ENCODE peak calls at places on chromosomes 7 and 10, in eight cellular contexts. G is lower lobe of right lung; I is PC-3; X is neuronal stem cell; T is transverse colon; H is CD4-positive, CD25-positive, alpha-beta regulatory T cell; S is body of pancreas; J is breast epithelium. N is an unnamed sample. For H3K4me1, the result is how much of the 10 kb centered on the place peaks cover.

GRCh38 chr7:45897042-45897690 is 8.9 kb downstream of the IGFBP1 start:
- DNase-seq in S (no peak), H (no peak), X (no peak), G (no peak), J (no peak), T (no peak), I (peak), N (no peak)

GRCh38 chr10:113499066-113499465 is 53.8 kb upstream of the HABP2 start:
- DNase-seq in S (no peak), H (no peak), J (no peak), T (no peak), G (peak), X (no peak), I (peak), N (no peak)

GRCh38 chr7:33774762-33775523 is 130.4 kb upstream of the BMPER start:
- DNase-seq in T (peak), G (no peak), X (no peak), J (no peak), I (peak), S (peak), H (no peak), N (peak)

GRCh38 chr7:85773116-85773783 is 586.4 kb upstream of the SEMA3D start:
- DNase-seq in S (no peak), I (no peak), J (no peak), H (no peak), X (no peak), G (no peak), T (no peak), N (no peak)

GRCh38 chr10:97149065-97149680 is 36.6 kb downstream of the SLIT1 start:
- DNase-seq in J (no peak), H (no peak), X (no peak), I (no peak), G (no peak), T (no peak), S (no peak), N (no peak)

GRCh38 chr10:27635290-27635689 is 110.3 kb downstream of the MKX start:
- DNase-seq in X (no peak), J (no peak), G (no peak), I (no peak), S (no peak), T (no peak), H (no peak), N (no peak)

GRCh38 chr7:155951554-155952158 is 139.4 kb upstream of the SHH start:
- DNase-seq in T (peak), J (no peak), G (no peak), S (peak), H (no peak), X (no peak), I (peak), N (no peak)

GRCh38 chr10:76082956-76083355 is 651.5 kb downstream of the LRMDA start:
- DNase-seq in S (no peak), H (no peak), J (no peak), X (peak), G (no peak), T (peak), I (peak), N (no peak)

GRCh38 chr7:14734839-14735321 is 167.7 kb downstream of the DGKB start:
- DNase-seq in S (peak), J (no peak), G (no peak), T (no peak), I (peak), H (no peak), X (peak), N (no peak)

GRCh38 chr10:96299383-96299782 is 4.9 kb upstream of the DNTT start:
- DNase-seq in I (no peak), H (peak), X (no peak), J (no peak), T (no peak), G (no peak), S (peak), N (no peak)

GRCh38 chr10:90051053-90051452 is 349.7 kb downstream of the KIF20B start:
- DNase-seq in S (no peak), H (no peak), G (no peak), T (no peak), X (no peak), J (no peak), I (no peak), N (no peak)

GRCh38 chr10:36451391-36451790 is 674.0 kb upstream of the ANKRD30A start:
- DNase-seq in J (no peak), I (no peak), X (no peak), T (no peak), G (no peak), S (no peak), H (no peak), N (no peak)

GRCh38 chr10:36448760-36449681 is 676.4 kb upstream of the ANKRD30A start:
- DNase-seq in I (no peak), X (peak), J (no peak), T (no peak), H (no peak), S (no peak), G (no peak), N (no peak)

GRCh38 chr10:36450385-36450784 is 675.0 kb upstream of the ANKRD30A start:
- DNase-seq in G (no peak), J (no peak), I (no peak), S (no peak), T (no peak), H (no peak), X (no peak), N (no peak)

GRCh38 chr10:36443233-36443632 is 682.2 kb upstream of the ANKRD30A start:
- DNase-seq in H (no peak), X (no peak), S (no peak), J (no peak), G (no peak), T (no peak), I (peak), N (no peak)

GRCh38 chr10:36446873-36447272 is 678.5 kb upstream of the ANKRD30A start:
- DNase-seq in S (peak), I (no peak), G (no peak), H (no peak), X (no peak), T (no peak), J (no peak), N (peak)
- H3K27ac ChIP-seq in S (no peak), I (no peak), G (no peak), H (no peak), X (no peak), T (peak), J (no peak), N (no peak)

GRCh38 chr10:124693396-124693795 is 50.8 kb downstream of the FAM53B start:
- DNase-seq in J (no peak), H (no peak), X (no peak), I (no peak), G (no peak), T (no peak), S (no peak), N (no peak)

GRCh38 chr10:124693801-124694416 is 50.3 kb downstream of the FAM53B start:
- DNase-seq in I (no peak), X (no peak), H (no peak), T (no peak), S (peak), G (no peak), J (no peak), N (no peak)

GRCh38 chr10:124696446-124697392 is 47.5 kb downstream of the FAM53B start:
- DNase-seq in T (no peak), S (no peak), H (peak), G (no peak), X (no peak), I (no peak), J (no peak), N (no peak)

GRCh38 chr10:124695259-124695658 is 48.9 kb downstream of the FAM53B start:
- DNase-seq in J (no peak), T (no peak), I (no peak), H (no peak), S (no peak), G (no peak), X (no peak), N (no peak)

DNA sequence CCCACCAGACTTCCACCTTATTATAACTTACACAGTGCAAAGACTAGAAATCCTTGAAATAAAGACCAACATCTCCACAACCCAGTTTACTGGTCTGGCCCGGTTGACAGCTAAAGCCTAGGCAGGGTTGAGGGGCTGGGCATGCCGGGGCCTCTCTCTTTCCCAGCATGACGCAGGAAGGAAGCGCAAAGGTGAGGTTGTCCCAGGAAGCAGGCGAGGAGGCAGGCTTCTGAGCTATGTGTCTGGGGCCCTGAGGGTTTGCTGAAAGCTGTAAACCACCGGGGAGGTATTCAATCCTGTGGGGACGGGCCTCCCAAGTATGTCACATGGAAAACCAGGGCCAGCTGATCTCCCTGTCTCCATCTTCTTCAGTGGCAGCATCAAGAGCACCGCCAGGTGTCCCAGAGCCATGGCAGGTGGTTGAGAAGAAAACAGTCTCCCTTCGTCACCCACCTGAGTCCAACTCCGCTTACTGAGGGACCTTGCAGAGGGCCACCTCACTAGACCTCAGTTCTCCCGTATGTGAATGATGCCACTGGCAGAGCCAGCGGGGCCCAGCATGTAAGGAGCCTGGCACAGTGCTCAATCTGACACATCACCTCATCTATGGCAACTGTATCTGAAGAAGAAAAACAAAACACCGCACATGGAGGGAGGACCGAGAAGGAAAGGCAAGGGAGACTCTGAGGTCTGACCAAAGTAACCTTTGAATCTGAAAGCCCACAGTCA is 49.5 kb downstream of the FAM53B start:
- DNase-seq in G (no peak), S (no peak), X (no peak), T (no peak), H (no peak), J (no peak), I (no peak), N (no peak)
- H3K4me1 ChIP-seq in G (half or more), S (under half), X (under half), T (under half), H (half or more), J (under half), I (under half), N (under half)

GRCh38 chr10:117178190-117178589 is 19.1 kb upstream of the KCNK18 start:
- DNase-seq in T (no peak), G (no peak), I (no peak), X (no peak), H (no peak), J (no peak), S (no peak), N (no peak)
- H3K27ac ChIP-seq in T (no peak), G (no peak), I (no peak), X (no peak), H (no peak), J (no peak), S (no peak), N (no peak)

GRCh38 chr7:28160551-28160991 is 20.0 kb downstream of the JAZF1 start:
- DNase-seq in T (no peak), X (no peak), H (no peak), G (no peak), S (no peak), J (no peak), I (no peak), N (no peak)

GRCh38 chr7:28157826-28158416 is 22.7 kb downstream of the JAZF1 start:
- DNase-seq in S (no peak), J (no peak), I (no peak), X (no peak), G (no peak), T (no peak), H (no peak), N (no peak)

GRCh38 chr7:28163955-28164354 is 16.6 kb downstream of the JAZF1 start:
- DNase-seq in G (no peak), T (no peak), S (no peak), X (no peak), I (no peak), J (no peak), H (no peak), N (no peak)

GRCh38 chr7:28165221-28165807 is 15.3 kb downstream of the JAZF1 start:
- DNase-seq in I (no peak), X (no peak), G (no peak), T (no peak), J (no peak), H (no peak), S (no peak), N (no peak)

DNA sequence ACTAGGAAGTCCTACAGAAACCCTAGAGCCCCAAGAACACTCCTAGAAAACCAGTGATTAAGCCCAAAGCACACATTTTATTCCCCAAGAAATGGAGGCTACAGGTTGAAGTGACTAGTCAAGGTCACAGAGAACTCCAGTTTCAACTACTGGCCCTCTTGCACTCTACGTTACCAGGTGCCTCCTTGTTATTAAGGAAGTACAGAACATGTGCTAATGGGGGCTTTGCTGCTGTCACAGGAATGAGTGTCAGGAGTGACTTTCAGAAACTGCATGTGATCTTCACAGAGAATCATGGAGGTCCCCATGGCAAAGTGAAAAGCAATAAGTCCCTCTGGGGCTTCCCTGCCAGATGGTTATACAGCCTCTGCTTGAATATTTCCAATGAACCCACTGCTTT is 19.3 kb downstream of the JAZF1 start:
- DNase-seq in X (no peak), J (no peak), S (no peak), I (no peak), T (no peak), G (no peak), H (no peak), N (no peak)
- H3K4me1 ChIP-seq in X (under half), J (under half), S (under half), I (under half), T (under half), G (under half), H (under half), N (under half)

GRCh38 chr7:74031403-74032190 is 3.6 kb downstream of the ELN start:
- DNase-seq in X (no peak), J (no peak), I (no peak), G (no peak), T (no peak), S (no peak), H (no peak), N (no peak)
- H3K27ac ChIP-seq in X (no peak), J (peak), I (no peak), G (peak), T (peak), S (peak), H (no peak), N (peak)

DNA sequence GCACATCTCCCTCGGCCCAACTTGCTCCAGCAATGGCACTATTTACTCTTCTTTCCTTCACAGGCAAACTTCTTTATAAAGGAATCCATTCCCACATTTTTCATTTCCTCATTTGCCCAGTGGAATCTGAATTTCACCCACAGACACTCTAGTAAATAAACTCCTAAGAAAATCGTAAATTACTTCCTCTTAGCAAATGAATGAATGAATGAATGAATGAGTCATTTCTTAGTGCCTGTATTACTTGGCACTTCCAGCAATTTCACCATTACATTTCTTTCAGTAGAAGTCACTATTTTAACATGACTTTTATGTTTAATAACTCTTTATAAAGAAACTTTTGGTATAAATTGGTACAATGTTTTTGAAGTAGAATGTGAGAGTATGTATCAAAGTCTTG is 55.7 kb downstream of the DDC start:
- DNase-seq in I (no peak), H (no peak), G (no peak), S (no peak), J (no peak), X (no peak), T (no peak), N (no peak)
- H3K4me1 ChIP-seq in I (under half), H (under half), G (under half), S (under half), J (under half), X (under half), T (under half), N (under half)

GRCh38 chr10:35359056-35359455 is 22.7 kb downstream of the CCNY start:
- DNase-seq in S (no peak), H (no peak), X (no peak), J (no peak), G (no peak), T (no peak), I (no peak), N (no peak)

GRCh38 chr10:35353399-35353798 is 17.1 kb downstream of the CCNY start:
- DNase-seq in G (no peak), T (no peak), H (no peak), J (no peak), S (no peak), I (no peak), X (no peak), N (no peak)

GRCh38 chr10:35356725-35357092 is 20.4 kb downstream of the CCNY start:
- DNase-seq in T (no peak), H (no peak), G (no peak), I (no peak), J (no peak), X (no peak), S (no peak), N (no peak)

GRCh38 chr10:35353805-35354204 is 17.5 kb downstream of the CCNY start:
- DNase-seq in J (no peak), T (no peak), X (no peak), G (no peak), S (no peak), H (no peak), I (no peak), N (no peak)

DNA sequence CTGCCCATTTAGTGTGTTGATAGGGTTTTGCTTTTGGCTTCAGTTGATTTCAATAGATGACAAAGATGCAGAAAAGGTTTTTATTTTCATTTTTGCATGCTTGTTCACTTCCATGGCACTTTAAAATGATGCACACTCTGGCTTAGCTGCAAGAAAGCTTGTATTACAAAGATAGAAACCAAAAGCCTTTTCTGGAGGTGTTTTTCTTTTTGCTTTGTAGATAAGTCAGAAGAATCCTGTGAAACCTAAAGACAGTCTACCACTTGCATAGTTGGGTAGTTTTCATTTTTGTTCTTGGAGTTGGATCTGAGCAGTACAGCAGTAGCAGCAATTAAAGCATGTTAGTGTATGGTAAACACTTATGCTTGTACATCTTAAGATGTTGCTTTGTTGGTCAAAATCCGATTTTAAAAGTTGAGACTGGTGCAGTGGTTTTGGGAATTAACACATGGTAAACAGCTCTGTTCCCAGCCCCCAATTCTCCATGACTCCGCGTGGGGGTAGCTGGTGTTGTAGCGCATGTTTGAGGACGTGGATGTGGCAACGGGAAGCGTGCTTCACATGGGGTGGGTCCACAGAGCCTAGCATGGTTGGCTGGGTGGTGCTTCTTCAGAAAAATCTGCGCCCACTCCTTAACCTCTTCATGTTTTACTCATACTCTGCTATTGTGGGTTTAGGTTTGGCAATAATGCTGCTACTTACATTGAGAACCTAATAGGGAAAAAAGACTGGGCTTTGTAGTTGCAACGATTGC is 19.8 kb downstream of the CCNY start:
- DNase-seq in X (no peak), G (no peak), S (no peak), T (no peak), H (no peak), I (no peak), J (no peak), N (no peak)
- H3K27ac ChIP-seq in X (no peak), G (no peak), S (no peak), T (no peak), H (no peak), I (no peak), J (no peak), N (peak)

GRCh38 chr7:158955932-158956804 is 99.8 kb downstream of the DYNC2I1 start:
- DNase-seq in T (no peak), G (no peak), S (no peak), H (no peak), I (no peak), X (no peak), J (no peak), N (peak)
- H3K4me1 ChIP-seq in T (under half), G (under half), S (under half), H (under half), I (under half), X (under half), J (under half), N (under half)

GRCh38 chr10:121288011-121288410 is 310.2 kb downstream of the FGFR2 start:
- DNase-seq in S (no peak), H (no peak), T (no peak), J (no peak), G (no peak), X (no peak), I (no peak), N (no peak)
- H3K27ac ChIP-seq in S (no peak), H (no peak), T (peak), J (no peak), G (no peak), X (no peak), I (no peak), N (no peak)

N was measured in uterus.